ENCODE peak calls at places on chromosomes 1 and 21, in four cellular contexts. One of them, this sample, is unnamed.

GRCh38 chr1:221708987-221709386 is 32.9 kb downstream of the DUSP10 start:
- DNase-seq in effector CD4-positive, alpha-beta T cell: peak; percentile 71
- DNase-seq in AG08395: no peak
- DNase-seq in GM12865: peak; percentile 69
- DNase-seq in this sample: no peak

GRCh38 chr1:230120949-230121381 is 53.9 kb downstream of the GALNT2 start:
- DNase-seq in effector CD4-positive, alpha-beta T cell: no peak
- DNase-seq in AG08395: peak; percentile 30
- DNase-seq in GM12865: peak; percentile 51
- DNase-seq in this sample: no peak

GRCh38 chr1:184473176-184473966 is 86.5 kb downstream of the C1orf21 start:
- DNase-seq in effector CD4-positive, alpha-beta T cell: no peak
- DNase-seq in AG08395: no peak
- DNase-seq in GM12865: no peak
- DNase-seq in this sample: no peak

GRCh38 chr1:67675800-67676199 is 9.2 kb upstream of the GADD45A start:
- DNase-seq in effector CD4-positive, alpha-beta T cell: no peak
- DNase-seq in AG08395: peak; percentile 48
- DNase-seq in GM12865: peak; percentile 51
- DNase-seq in this sample: peak; percentile 83

GRCh38 chr1:60809204-60809985 is 273.0 kb upstream of the NFIA start:
- DNase-seq in effector CD4-positive, alpha-beta T cell: no peak
- DNase-seq in AG08395: no peak
- DNase-seq in GM12865: no peak
- DNase-seq in this sample: no peak

GRCh38 chr1:232591344-232591743 is 38.6 kb downstream of the SIPA1L2 start:
- DNase-seq in effector CD4-positive, alpha-beta T cell: no peak
- DNase-seq in AG08395: no peak
- DNase-seq in GM12865: no peak
- DNase-seq in this sample: no peak

GRCh38 chr1:165068716-165069115 is 287.8 kb downstream of the LMX1A start:
- DNase-seq in effector CD4-positive, alpha-beta T cell: no peak
- DNase-seq in AG08395: no peak
- DNase-seq in GM12865: no peak
- DNase-seq in this sample: peak; percentile 29

GRCh38 chr1:38708701-38709258 is 150.8 kb downstream of the RRAGC start:
- DNase-seq in effector CD4-positive, alpha-beta T cell: no peak
- DNase-seq in AG08395: no peak
- DNase-seq in GM12865: no peak
- DNase-seq in this sample: no peak

GRCh38 chr1:235160395-235160964 is 570 bp downstream of the RBM34 start:
- DNase-seq in effector CD4-positive, alpha-beta T cell: peak; percentile 30
- DNase-seq in AG08395: peak; percentile 45
- DNase-seq in GM12865: peak; percentile 78
- DNase-seq in this sample: no peak

GRCh38 chr1:1198423-1199140 is 7.8 kb downstream of the TNFRSF18 start:
- DNase-seq in effector CD4-positive, alpha-beta T cell: peak; percentile 1
- DNase-seq in AG08395: no peak
- DNase-seq in GM12865: no peak
- DNase-seq in this sample: no peak

GRCh38 chr1:6128276-6129081 is 51.6 kb downstream of the CHD5 start:
- DNase-seq in effector CD4-positive, alpha-beta T cell: no peak
- DNase-seq in AG08395: no peak
- DNase-seq in GM12865: no peak
- DNase-seq in this sample: no peak

GRCh38 chr1:201145132-201145531 is 9.1 kb downstream of the TMEM9 start:
- DNase-seq in effector CD4-positive, alpha-beta T cell: no peak
- DNase-seq in AG08395: no peak
- DNase-seq in GM12865: no peak
- DNase-seq in this sample: no peak

GRCh38 chr1:3681231-3681897 is 29.0 kb downstream of the TP73 start:
- DNase-seq in effector CD4-positive, alpha-beta T cell: no peak
- DNase-seq in AG08395: no peak
- DNase-seq in GM12865: no peak
- DNase-seq in this sample: no peak

GRCh38 chr1:64871256-64871655 is 95.1 kb downstream of the JAK1 start:
- DNase-seq in effector CD4-positive, alpha-beta T cell: no peak
- DNase-seq in AG08395: no peak
- DNase-seq in GM12865: no peak
- DNase-seq in this sample: no peak

GRCh38 chr1:23545851-23546250 is 13.4 kb downstream of the ID3 start:
- DNase-seq in effector CD4-positive, alpha-beta T cell: no peak
- DNase-seq in AG08395: no peak
- DNase-seq in GM12865: no peak
- DNase-seq in this sample: no peak

GRCh38 chr1:12544992-12545391 is 73.0 kb downstream of the DHRS3 start:
- DNase-seq in effector CD4-positive, alpha-beta T cell: no peak
- DNase-seq in AG08395: no peak
- DNase-seq in GM12865: no peak
- DNase-seq in this sample: no peak

GRCh38 chr21:14712121-14712520 is 166.0 kb upstream of the SAMSN1 start:
- DNase-seq in effector CD4-positive, alpha-beta T cell: no peak
- DNase-seq in AG08395: no peak
- DNase-seq in GM12865: no peak
- DNase-seq in this sample: no peak

GRCh38 chr1:40849801-40850592 is 12.2 kb downstream of the CITED4 start:
- DNase-seq in effector CD4-positive, alpha-beta T cell: peak; percentile 65
- DNase-seq in AG08395: peak; percentile 82
- DNase-seq in GM12865: peak; percentile 80
- DNase-seq in this sample: peak; percentile 38

GRCh38 chr1:57898531-57898930 is 474.7 kb upstream of the DAB1 start:
- DNase-seq in effector CD4-positive, alpha-beta T cell: no peak
- DNase-seq in AG08395: no peak
- DNase-seq in GM12865: no peak
- DNase-seq in this sample: no peak

GRCh38 chr1:25568834-25569598 is 25.6 kb downstream of the LDLRAP1 start:
- DNase-seq in effector CD4-positive, alpha-beta T cell: no peak
- DNase-seq in AG08395: peak; percentile 92
- DNase-seq in GM12865: no peak
- DNase-seq in this sample: peak; percentile 85

GRCh38 chr1:3634059-3634800 is 9.4 kb downstream of the TPRG1L start:
- DNase-seq in effector CD4-positive, alpha-beta T cell: no peak
- DNase-seq in AG08395: no peak
- DNase-seq in GM12865: no peak
- DNase-seq in this sample: no peak

GRCh38 chr1:156504062-156504813 is 3.7 kb upstream of the MEF2D start:
- DNase-seq in effector CD4-positive, alpha-beta T cell: no peak
- DNase-seq in AG08395: no peak
- DNase-seq in GM12865: peak; percentile 53
- DNase-seq in this sample: no peak

GRCh38 chr1:223712184-223712855 is at the start of gene CAPN2:
- DNase-seq in effector CD4-positive, alpha-beta T cell: peak; percentile 47
- DNase-seq in AG08395: peak; percentile 94
- DNase-seq in GM12865: peak; percentile 81
- DNase-seq in this sample: peak; percentile 98

GRCh38 chr1:106515375-106515774 is 541.1 kb upstream of the PRMT6 start:
- DNase-seq in effector CD4-positive, alpha-beta T cell: no peak
- DNase-seq in AG08395: no peak
- DNase-seq in GM12865: no peak
- DNase-seq in this sample: no peak

GRCh38 chr21:45104560-45104959 is 30.2 kb downstream of the ADARB1 start:
- DNase-seq in effector CD4-positive, alpha-beta T cell: no peak
- DNase-seq in AG08395: no peak
- DNase-seq in GM12865: peak; percentile 31
- DNase-seq in this sample: no peak

GRCh38 chr1:198300451-198300850 is 143.7 kb downstream of the NEK7 start:
- DNase-seq in effector CD4-positive, alpha-beta T cell: no peak
- DNase-seq in AG08395: no peak
- DNase-seq in GM12865: no peak
- DNase-seq in this sample: no peak

GRCh38 chr1:230207598-230207997 is 140.6 kb downstream of the GALNT2 start:
- DNase-seq in effector CD4-positive, alpha-beta T cell: no peak
- DNase-seq in AG08395: no peak
- DNase-seq in GM12865: no peak
- DNase-seq in this sample: no peak

GRCh38 chr1:10051656-10052055 is 18.9 kb downstream of the UBE4B start:
- DNase-seq in effector CD4-positive, alpha-beta T cell: no peak
- DNase-seq in AG08395: no peak
- DNase-seq in GM12865: no peak
- DNase-seq in this sample: no peak

GRCh38 chr1:100178092-100178491 is at the start of gene LRRC39:
- DNase-seq in effector CD4-positive, alpha-beta T cell: no peak
- DNase-seq in AG08395: no peak
- DNase-seq in GM12865: no peak
- DNase-seq in this sample: no peak

GRCh38 chr1:87969040-87969439 is 640.4 kb downstream of the LMO4 start:
- DNase-seq in effector CD4-positive, alpha-beta T cell: no peak
- DNase-seq in AG08395: no peak
- DNase-seq in GM12865: no peak
- DNase-seq in this sample: no peak

GRCh38 chr1:178540646-178541045 is 27.7 kb downstream of the TEX35 start:
- DNase-seq in effector CD4-positive, alpha-beta T cell: no peak
- DNase-seq in AG08395: peak; percentile 81
- DNase-seq in GM12865: no peak
- DNase-seq in this sample: peak; percentile 96

GRCh38 chr1:67561704-67562113 is 123.3 kb upstream of the GADD45A start:
- DNase-seq in effector CD4-positive, alpha-beta T cell: peak; percentile 79
- DNase-seq in AG08395: peak; percentile 77
- DNase-seq in GM12865: peak; percentile 90
- DNase-seq in this sample: peak; percentile 74

GRCh38 chr1:9628541-9629444 is 22.7 kb upstream of the PIK3CD start:
- DNase-seq in effector CD4-positive, alpha-beta T cell: peak; percentile 49
- DNase-seq in AG08395: no peak
- DNase-seq in GM12865: peak; percentile 89
- DNase-seq in this sample: no peak

GRCh38 chr21:21268061-21268471 is 269.9 kb downstream of the NCAM2 start:
- DNase-seq in effector CD4-positive, alpha-beta T cell: no peak
- DNase-seq in AG08395: no peak
- DNase-seq in GM12865: no peak
- DNase-seq in this sample: no peak